ENCODE peak calls at places on chromosomes 11 and 22, in five cellular contexts. Q is GM10248, X is esophagus squamous epithelium, Y is thoracic aorta, D is NCI-H2081. M is an unnamed sample.

GRCh38 chr11:121082670-121083069 is 18.4 kb upstream of the TECTA start:
- DNase-seq in Q (no peak), X (no peak), Y (no peak), D (no peak), M (peak)

GRCh38 chr11:95453616-95454118 is 222.7 kb upstream of the SESN3 start:
- DNase-seq in Q (no peak), X (no peak), Y (peak), D (peak), M (no peak)

GRCh38 chr11:77091146-77091940 is 11.3 kb upstream of the OMP start:
- DNase-seq in Q (peak), X (no peak), Y (peak), D (peak), M (peak)

GRCh38 chr11:72373163-72373562 is 61.2 kb downstream of the CLPB start:
- DNase-seq in Q (no peak), X (no peak), Y (no peak), D (peak), M (peak)

GRCh38 chr11:330694-331314 is 10.1 kb upstream of the IFITM3 start:
- DNase-seq in Q (no peak), X (no peak), Y (no peak), D (no peak), M (no peak)

GRCh38 chr11:102289510-102290078 is 27.7 kb upstream of the BIRC3 start:
- DNase-seq in Q (no peak), X (no peak), Y (no peak), D (no peak), M (no peak)

GRCh38 chr11:113329725-113330124 is 15.3 kb downstream of the TTC12 start:
- DNase-seq in Q (no peak), X (no peak), Y (no peak), D (no peak), M (no peak)

GRCh38 chr11:94638278-94638901 is 71.2 kb downstream of the PIWIL4 start:
- DNase-seq in Q (no peak), X (no peak), Y (no peak), D (no peak), M (no peak)

GRCh38 chr11:46594383-46594718 is 528 bp upstream of the AMBRA1 start:
- DNase-seq in Q (no peak), X (no peak), Y (no peak), D (no peak), M (no peak)

GRCh38 chr11:2521681-2522630 is 77.1 kb downstream of the KCNQ1 start:
- DNase-seq in Q (no peak), X (no peak), Y (no peak), D (no peak), M (no peak)

GRCh38 chr11:67356867-67357561 is 3.7 kb upstream of the POLD4 start:
- DNase-seq in Q (peak), X (no peak), Y (no peak), D (peak), M (peak)

GRCh38 chr11:9550209-9550628 is 23.3 kb upstream of the WEE1 start:
- DNase-seq in Q (no peak), X (no peak), Y (no peak), D (no peak), M (peak)

GRCh38 chr11:119262668-119263351 is 54.1 kb downstream of the MCAM start:
- DNase-seq in Q (peak), X (no peak), Y (no peak), D (no peak), M (peak)

GRCh38 chr11:68956142-68956541 is 24.6 kb downstream of the MRGPRD start:
- DNase-seq in Q (peak), X (no peak), Y (no peak), D (no peak), M (no peak)

GRCh38 chr22:44550666-44551491 is 52.8 kb upstream of the RTL6 start:
- DNase-seq in Q (peak), X (no peak), Y (no peak), D (no peak), M (peak)

GRCh38 chr22:20244744-20245576 is 23.2 kb downstream of the RTN4R start:
- DNase-seq in Q (no peak), X (no peak), Y (no peak), D (peak), M (no peak)

GRCh38 chr11:78045851-78046485 is 17.7 kb upstream of the THRSP start:
- DNase-seq in Q (peak), X (no peak), Y (no peak), D (peak), M (peak)

GRCh38 chr11:48002565-48002964 is 22.2 kb downstream of the PTPRJ start:
- DNase-seq in Q (no peak), X (no peak), Y (no peak), D (no peak), M (no peak)

GRCh38 chr11:61833926-61834277 is 5.8 kb downstream of the FADS2 start:
- DNase-seq in Q (no peak), X (no peak), Y (no peak), D (no peak), M (no peak)

GRCh38 chr11:120182790-120183491 is 27.9 kb upstream of the OAF start:
- DNase-seq in Q (no peak), X (no peak), Y (no peak), D (no peak), M (no peak)

GRCh38 chr11:35216962-35217667 is 78.1 kb downstream of the CD44 start:
- DNase-seq in Q (no peak), X (no peak), Y (no peak), D (no peak), M (no peak)

GRCh38 chr11:125588505-125588904 is 4.1 kb upstream of the STT3A start:
- DNase-seq in Q (no peak), X (no peak), Y (no peak), D (no peak), M (no peak)

GRCh38 chr22:48823941-48824340 is 1003.7 kb downstream of the BRD1 start:
- DNase-seq in Q (no peak), X (no peak), Y (no peak), D (no peak), M (no peak)

GRCh38 chr11:36361901-36362391 is 65.9 kb downstream of the PRR5L start:
- DNase-seq in Q (no peak), X (no peak), Y (no peak), D (no peak), M (peak)

GRCh38 chr11:99275521-99275920 is 254.8 kb downstream of the CNTN5 start:
- DNase-seq in Q (no peak), X (no peak), Y (no peak), D (peak), M (no peak)

GRCh38 chr22:46587492-46588278 is 32.5 kb upstream of the GRAMD4 start:
- DNase-seq in Q (peak), X (no peak), Y (no peak), D (no peak), M (no peak)

GRCh38 chr11:77026236-77026635 is 8.0 kb upstream of the B3GNT6 start:
- DNase-seq in Q (no peak), X (no peak), Y (no peak), D (no peak), M (no peak)

GRCh38 chr11:126991596-126991995 is 9.0 kb downstream of the KIRREL3 start:
- DNase-seq in Q (no peak), X (no peak), Y (no peak), D (no peak), M (peak)

GRCh38 chr11:79498681-79499080 is 57.9 kb upstream of the TENM4 start:
- DNase-seq in Q (no peak), X (no peak), Y (no peak), D (no peak), M (no peak)